ENCODE peak calls at places on chromosome 1, in eight cellular contexts. I is progenitor cell of endocrine pancreas, U is upper lobe of left lung, X is sigmoid colon, Z is esophagus squamous epithelium, Q is fibroblast of mammary gland, L is spleen, F is kidney. P is an unnamed sample.

GRCh38 chr1:56505792-56506191 is 73.6 kb downstream of the PLPP3 start:
- DNase-seq in L (no peak), I (no peak), Z (no peak), X (no peak), U (no peak), Q (no peak), F (no peak), P (no peak)

GRCh38 chr1:234371414-234371813 is 1.8 kb upstream of the COA6 start:
- DNase-seq in L (no peak), F (no peak), Q (no peak), Z (no peak), I (no peak), U (no peak), X (no peak), P (no peak)

GRCh38 chr1:225767591-225768540 is 9.8 kb upstream of the SRP9 start:
- DNase-seq in X (peak; percentile 76), L (peak; percentile 79), Z (no peak), I (no peak), F (peak; percentile 93), Q (peak; percentile 81), U (peak; percentile 47), P (no peak)

GRCh38 chr1:234918216-234918841 is 210.3 kb downstream of the TOMM20 start:
- DNase-seq in I (no peak), X (peak; percentile 63), L (no peak), Z (no peak), U (peak; percentile 32), F (no peak), Q (no peak), P (no peak)

GRCh38 chr1:24635195-24635843 is 7.8 kb upstream of the SRRM1 start:
- DNase-seq in I (no peak), F (no peak), L (no peak), Z (no peak), U (no peak), X (no peak), Q (peak; percentile 81), P (no peak)

GRCh38 chr1:20361805-20362381 is 71.2 kb downstream of the VWA5B1 start:
- DNase-seq in F (peak; percentile 70), Q (peak; percentile 69), L (peak; percentile 41), I (peak; percentile 83), X (no peak), U (no peak), Z (no peak), P (no peak)

GRCh38 chr1:42439940-42440339 is 15.9 kb downstream of the ZMYND12 start:
- DNase-seq in Z (no peak), L (no peak), U (no peak), F (no peak), I (no peak), X (no peak), Q (peak; percentile 88), P (no peak)

GRCh38 chr1:14486401-14487110 is 111.9 kb upstream of the KAZN start:
- DNase-seq in U (no peak), F (no peak), I (no peak), L (no peak), Z (no peak), Q (peak; percentile 95), X (no peak), P (no peak)

GRCh38 chr1:42944207-42944928 is 14.3 kb downstream of the SLC2A1 start:
- DNase-seq in L (no peak), Q (no peak), I (no peak), F (peak; percentile 73), U (no peak), X (peak; percentile 88), Z (no peak), P (no peak)

GRCh38 chr1:151825204-151825603 is 6.4 kb downstream of the RORC start:
- DNase-seq in I (no peak), X (no peak), U (no peak), Q (no peak), F (no peak), L (no peak), Z (no peak), P (no peak)

GRCh38 chr1:172393354-172393753 is 27.1 kb upstream of the C1orf105 start:
- DNase-seq in X (no peak), Z (no peak), Q (no peak), F (no peak), I (no peak), U (no peak), L (no peak), P (no peak)
- TF ChIP-seq CTCF in X (no peak), Z (no peak), Q (no peak), F (no peak), I (no peak), U (no peak), L (no peak), P (no peak)

GRCh38 chr1:11295905-11296304 is 22.9 kb downstream of the UBIAD1 start:
- DNase-seq in U (no peak), L (no peak), X (no peak), Z (no peak), F (no peak), I (no peak), Q (no peak), P (no peak)
- TF ChIP-seq CTCF in U (no peak), L (no peak), X (no peak), Z (no peak), F (no peak), I (no peak), Q (no peak), P (no peak)

DNA sequence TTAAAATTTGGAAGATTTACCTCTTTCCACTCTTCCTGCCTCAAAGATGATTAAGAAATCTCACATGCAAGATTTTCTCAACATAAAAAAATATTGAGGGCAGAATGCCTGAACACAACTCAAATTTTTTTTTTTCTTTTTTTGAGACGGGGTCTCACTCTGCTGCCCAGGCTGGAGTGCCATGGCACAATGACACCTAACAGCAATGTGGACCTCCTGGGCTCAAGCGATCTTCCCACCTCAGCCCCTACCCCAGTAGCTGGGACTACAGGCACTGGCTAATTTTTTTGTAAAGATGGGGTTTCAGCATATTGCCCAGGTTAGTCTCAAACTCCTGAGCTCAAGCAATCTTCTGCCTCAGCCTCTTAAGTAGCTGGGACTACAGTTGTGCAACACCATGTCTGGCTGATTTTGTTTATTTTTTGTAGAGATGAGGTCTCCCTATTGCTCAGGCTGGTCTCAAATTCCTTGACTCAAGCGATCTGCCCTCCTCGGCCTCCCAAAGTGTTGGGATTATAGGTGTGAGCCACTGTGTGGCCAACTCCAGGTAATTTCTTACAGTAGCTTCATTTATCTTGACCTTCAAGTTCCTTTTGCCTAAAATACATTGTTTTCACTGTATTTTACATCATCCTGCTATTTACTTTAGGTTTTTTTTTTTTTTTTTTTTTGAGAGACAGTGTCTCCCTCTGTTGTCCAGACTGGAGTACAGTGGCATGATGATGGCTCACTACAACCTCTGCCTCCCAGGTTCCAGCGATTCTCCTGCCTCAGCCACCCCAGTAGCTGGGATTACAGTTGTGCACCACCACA is 10.4 kb downstream of the NUCKS1 start:
- DNase-seq in I (no peak), F (no peak), L (no peak), U (no peak), Q (peak; percentile 74), Z (no peak), X (no peak), P (no peak)
- TF ChIP-seq CTCF in I (no peak), F (no peak), L (no peak), U (no peak), Q (peak; percentile 16), Z (no peak), X (no peak), P (no peak)

GRCh38 chr1:185232874-185233273 is 75.9 kb downstream of the SWT1 start:
- DNase-seq in Z (no peak), U (no peak), I (no peak), F (no peak), Q (no peak), L (no peak), X (no peak), P (no peak)

GRCh38 chr1:185239861-185240260 is 77.2 kb downstream of the IVNS1ABP start:
- DNase-seq in L (no peak), Q (no peak), I (no peak), U (no peak), Z (no peak), X (no peak), F (no peak), P (no peak)

GRCh38 chr1:185244015-185244747 is 72.9 kb downstream of the IVNS1ABP start:
- DNase-seq in F (no peak), Z (no peak), Q (peak; percentile 89), L (no peak), X (no peak), U (no peak), I (no peak), P (no peak)

GRCh38 chr1:185241127-185241526 is 75.9 kb downstream of the IVNS1ABP start:
- DNase-seq in Z (no peak), Q (no peak), I (no peak), F (no peak), L (no peak), U (no peak), X (no peak), P (no peak)

GRCh38 chr1:185238447-185238846 is 78.6 kb downstream of the IVNS1ABP start:
- DNase-seq in U (no peak), L (no peak), I (no peak), Z (no peak), F (no peak), X (no peak), Q (peak; percentile 39), P (no peak)
- TF ChIP-seq CTCF in U (no peak), L (no peak), I (no peak), Z (peak; percentile 21), F (peak; percentile 24), X (peak; percentile 17), Q (peak; percentile 48), P (no peak)

GRCh38 chr1:181135462-181135781 is 46.9 kb downstream of the IER5 start:
- DNase-seq in Z (no peak), I (no peak), X (no peak), F (no peak), L (no peak), U (no peak), Q (peak; percentile 48), P (no peak)
- TF ChIP-seq CTCF in Z (peak; percentile 21), I (peak; percentile 34), X (peak; percentile 24), F (no peak), L (peak; percentile 34), U (no peak), Q (peak; percentile 30), P (no peak)

GRCh38 chr1:6998267-6998666 is 213.0 kb downstream of the CAMTA1 start:
- DNase-seq in F (no peak), Z (no peak), L (peak; percentile 31), I (no peak), U (no peak), X (no peak), Q (no peak), P (no peak)
- TF ChIP-seq CTCF in F (no peak), Z (no peak), L (no peak), I (peak; percentile 16), U (no peak), X (no peak), Q (no peak), P (no peak)

DNA sequence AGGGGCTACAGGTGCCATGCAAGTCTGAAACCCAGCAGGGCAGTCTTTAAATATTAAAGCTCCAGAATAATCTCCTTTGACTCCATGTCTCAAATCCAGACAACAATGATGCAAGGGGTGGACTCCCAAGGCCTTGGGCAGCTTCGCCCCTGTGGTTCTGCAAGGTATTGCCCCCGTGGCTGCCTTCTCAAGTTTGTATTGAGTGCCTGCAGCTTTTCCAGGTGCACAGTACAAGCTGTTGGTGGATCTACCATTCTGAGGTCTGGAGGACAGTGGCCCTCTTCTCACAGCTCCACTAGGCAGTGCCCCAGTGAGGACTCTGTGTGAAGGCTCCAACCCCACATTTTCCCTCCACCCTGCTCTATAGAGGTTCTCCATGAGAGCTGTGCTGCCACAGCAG is 3.7 kb upstream of the MROH9 start:
- DNase-seq in F (no peak), Q (no peak), X (no peak), U (no peak), I (no peak), Z (no peak), L (no peak), P (no peak)
- TF ChIP-seq CTCF in F (no peak), Q (no peak), X (no peak), U (no peak), I (peak; percentile 18), Z (no peak), L (no peak), P (no peak)

GRCh38 chr1:167805041-167805556 is 83.3 kb downstream of the MPZL1 start:
- DNase-seq in F (no peak), X (no peak), I (no peak), L (no peak), U (no peak), Q (no peak), Z (no peak), P (no peak)
- TF ChIP-seq CTCF in F (no peak), X (no peak), I (no peak), L (no peak), U (no peak), Q (no peak), Z (no peak), P (no peak)

P was measured in activated B cell treated with CpG ODN at 0.5 μM for 24 hours.